ENCODE peak calls at places on chromosomes 1 and 21, in five cellular contexts. J is K562, U is ovary, L is spleen, A is IMR-90. X is an unnamed sample.

GRCh38 chr1:171476829-171477228 is 8.5 kb upstream of the PRRC2C start:
- DNase-seq in L (no peak), U (no peak), J (no peak), A (no peak), X (no peak)

GRCh38 chr1:160083968-160084770 is 2.8 kb downstream of the KCNJ9 start:
- DNase-seq in U (peak), A (no peak), J (peak), L (peak), X (no peak)

GRCh38 chr1:30763654-30764248 is 6.2 kb upstream of the LAPTM5 start:
- DNase-seq in L (no peak), A (peak), J (no peak), U (peak), X (peak)

GRCh38 chr1:116314305-116314919 is 58.6 kb upstream of the ATP1A1 start:
- DNase-seq in J (no peak), L (no peak), A (no peak), U (no peak), X (no peak)

GRCh38 chr1:146032613-146033219 is 11.2 kb upstream of the HJV start:
- DNase-seq in L (no peak), U (no peak), J (peak), A (peak), X (no peak)

GRCh38 chr1:1220197-1220596 is 6.2 kb upstream of the TNFRSF4 start:
- DNase-seq in J (no peak), A (no peak), U (no peak), L (no peak), X (no peak)

GRCh38 chr1:1179339-1179982 is 5.8 kb downstream of the TTLL10 start:
- DNase-seq in J (no peak), L (no peak), A (no peak), U (peak), X (no peak)

GRCh38 chr1:212777166-212777565 is 14.4 kb downstream of the NSL1 start:
- DNase-seq in A (no peak), L (no peak), J (no peak), U (no peak), X (no peak)

GRCh38 chr1:7471836-7472235 is 299.3 kb upstream of the VAMP3 start:
- DNase-seq in J (no peak), A (peak), U (no peak), L (no peak), X (peak)

GRCh38 chr1:235024706-235025421 is 103.8 kb downstream of the TOMM20 start:
- DNase-seq in A (no peak), U (no peak), J (no peak), L (peak), X (no peak)

GRCh38 chr1:214280386-214281029 is 451 bp upstream of the SMYD2 start:
- DNase-seq in J (peak), U (peak), L (peak), A (peak), X (peak)

GRCh38 chr1:113129529-113130185 is 56.7 kb downstream of the LRIG2 start:
- DNase-seq in U (no peak), J (no peak), A (no peak), L (no peak), X (no peak)

GRCh38 chr1:203480525-203481084 is 5.0 kb downstream of the PRELP start:
- DNase-seq in L (peak), A (peak), J (peak), U (peak), X (peak)

GRCh38 chr1:47575855-47576757 is 138.3 kb downstream of the FOXD2 start:
- DNase-seq in L (peak), A (peak), U (no peak), J (no peak), X (peak)

GRCh38 chr1:1779691-1780597 is 1.7 kb upstream of the NADK start:
- DNase-seq in J (peak), U (no peak), A (peak), L (peak), X (peak)

GRCh38 chr1:93967276-93967675 is 58.0 kb upstream of the GCLM start:
- DNase-seq in A (no peak), U (no peak), J (no peak), L (no peak), X (no peak)

GRCh38 chr1:28921286-28921869 is 7.0 kb downstream of the EPB41 start:
- DNase-seq in J (no peak), U (no peak), A (peak), L (no peak), X (no peak)

GRCh38 chr1:92324784-92325183 is 25.9 kb downstream of the RPAP2 start:
- DNase-seq in J (no peak), A (no peak), U (no peak), L (no peak), X (no peak)

GRCh38 chr1:10813801-10814200 is 17.4 kb upstream of the CASZ1 start:
- DNase-seq in U (no peak), L (no peak), J (no peak), A (no peak), X (no peak)

GRCh38 chr1:10815863-10816195 is 19.4 kb upstream of the CASZ1 start:
- DNase-seq in J (no peak), A (no peak), U (no peak), L (no peak), X (no peak)

GRCh38 chr1:10816233-10816632 is 19.8 kb upstream of the CASZ1 start:
- DNase-seq in J (no peak), L (no peak), A (no peak), U (no peak), X (no peak)

GRCh38 chr1:10814312-10814711 is 17.9 kb upstream of the CASZ1 start:
- DNase-seq in A (no peak), J (no peak), L (no peak), U (no peak), X (no peak)

GRCh38 chr1:10814954-10815862 is 18.8 kb upstream of the CASZ1 start:
- DNase-seq in U (no peak), L (no peak), J (no peak), A (no peak), X (no peak)
- TF ChIP-seq POLR2A in U (no peak), L (no peak), J (no peak), A (no peak), X (no peak)

GRCh38 chr1:222713091-222714012 is 988 bp downstream of the BROX start:
- DNase-seq in A (peak), U (peak), J (peak), L (peak), X (peak)

GRCh38 chr1:222716393-222716792 is 4.0 kb downstream of the BROX start:
- DNase-seq in U (no peak), J (no peak), L (no peak), A (no peak), X (no peak)

GRCh38 chr1:222709700-222710153 is 2.6 kb downstream of the AIDA start:
- DNase-seq in J (peak), L (no peak), A (peak), U (no peak), X (no peak)

GRCh38 chr1:222711319-222712252 is 705 bp downstream of the AIDA start:
- DNase-seq in L (peak), A (peak), J (peak), U (peak), X (peak)

GRCh38 chr1:222712253-222713090 is at the start of the genes AIDA and BROX:
- DNase-seq in L (peak), U (peak), A (peak), J (peak), X (peak)
- TF ChIP-seq POLR2A in L (no peak), U (no peak), A (peak), J (no peak), X (peak)

GRCh38 chr21:34670962-34671348 is 2.2 kb downstream of the CLIC6 start:
- DNase-seq in U (no peak), A (no peak), L (no peak), J (no peak), X (no peak)
- TF ChIP-seq POLR2A in U (no peak), A (no peak), L (no peak), J (no peak), X (no peak)

DNA sequence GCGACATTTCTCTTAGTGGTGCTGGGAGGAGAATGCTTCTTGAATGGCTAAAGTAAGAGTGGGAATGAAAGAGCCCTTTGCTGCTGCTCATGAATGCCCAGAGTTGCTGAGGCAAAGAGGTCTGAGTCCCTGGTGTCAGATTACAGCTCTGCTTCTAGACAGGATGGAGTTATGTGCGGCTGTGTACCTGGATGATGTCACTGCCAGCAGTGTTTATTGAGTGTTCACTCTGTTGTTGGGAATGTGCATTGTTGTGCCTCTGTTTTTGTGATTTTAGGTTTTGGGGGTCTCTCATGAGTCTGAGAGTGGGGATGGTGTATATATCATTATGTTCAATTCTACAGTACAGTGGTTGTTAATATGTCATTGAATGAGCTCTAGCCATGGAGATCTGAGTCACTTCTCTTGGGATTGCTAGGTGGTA is 2.7 kb downstream of the CDC14A start:
- DNase-seq in U (no peak), J (peak), A (peak), L (no peak), X (peak)
- TF ChIP-seq POLR2A in U (no peak), J (no peak), A (no peak), L (no peak), X (no peak)

GRCh38 chr1:15153842-15154479 is 414 bp downstream of the TMEM51 start:
- DNase-seq in J (peak), L (peak), U (peak), A (peak), X (peak)

GRCh38 chr1:15151871-15152270 is 1.7 kb upstream of the TMEM51 start:
- DNase-seq in J (no peak), U (no peak), L (no peak), A (no peak), X (no peak)

GRCh38 chr1:15153184-15153841 is at the start of gene TMEM51:
- DNase-seq in L (no peak), U (peak), A (peak), J (peak), X (peak)

GRCh38 chr1:15151377-15151806 is 2.2 kb upstream of the TMEM51 start:
- DNase-seq in J (no peak), L (no peak), U (no peak), A (no peak), X (no peak)

GRCh38 chr1:15152318-15153183 is 996 bp upstream of the TMEM51 start:
- DNase-seq in U (peak), A (peak), L (peak), J (peak), X (peak)
- TF ChIP-seq POLR2A in U (peak), A (peak), L (no peak), J (no peak), X (no peak)

DNA sequence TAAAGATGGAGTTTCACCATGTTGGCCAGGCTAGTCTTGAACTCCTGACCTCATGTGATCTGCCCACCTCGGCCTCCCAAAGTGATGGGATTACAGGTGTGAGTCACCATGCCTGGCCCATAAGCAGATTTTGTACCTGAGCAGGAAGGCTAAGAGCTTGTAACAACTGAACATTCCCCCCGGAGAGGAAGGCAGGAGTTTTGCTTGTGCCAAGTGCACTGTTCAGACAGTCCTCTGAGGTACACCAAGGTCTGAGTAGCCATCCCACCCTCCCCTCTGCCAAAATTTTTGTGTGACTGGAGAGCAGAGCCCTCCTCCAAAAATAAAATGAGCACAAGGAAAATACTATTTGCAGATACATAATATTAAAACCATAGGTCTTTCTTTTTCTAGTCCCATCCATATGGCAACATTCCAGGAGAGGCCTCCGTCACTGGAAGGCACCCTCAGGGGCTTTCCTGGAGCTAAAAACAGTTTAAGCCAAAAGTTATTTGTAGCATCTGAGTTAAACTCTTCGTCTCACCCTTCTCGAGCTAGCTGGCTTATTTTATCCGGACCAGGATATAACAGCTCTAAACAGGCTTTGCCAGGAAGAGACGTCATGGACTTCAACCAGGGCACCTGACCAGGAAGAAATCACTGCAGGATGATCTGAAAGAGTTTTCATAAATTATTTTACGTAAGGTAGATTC is 27.2 kb downstream of the CAPN2 start:
- DNase-seq in L (no peak), U (no peak), J (no peak), A (no peak), X (no peak)
- TF ChIP-seq POLR2A in L (no peak), U (no peak), J (no peak), A (no peak), X (no peak)

GRCh38 chr1:247330548-247331171 is 1.0 kb downstream of the ZNF496 start:
- DNase-seq in U (peak), A (no peak), L (no peak), J (no peak), X (no peak)

GRCh38 chr1:247332215-247332900 is 691 bp upstream of the ZNF496 start:
- DNase-seq in J (peak), U (peak), A (peak), L (peak), X (no peak)

GRCh38 chr1:247331526-247332214 is at the start of gene ZNF496:
- DNase-seq in A (peak), L (peak), U (peak), J (peak), X (peak)

GRCh38 chr1:247332901-247333361 is 1.3 kb upstream of the ZNF496 start:
- DNase-seq in L (peak), U (no peak), J (no peak), A (peak), X (no peak)

DNA sequence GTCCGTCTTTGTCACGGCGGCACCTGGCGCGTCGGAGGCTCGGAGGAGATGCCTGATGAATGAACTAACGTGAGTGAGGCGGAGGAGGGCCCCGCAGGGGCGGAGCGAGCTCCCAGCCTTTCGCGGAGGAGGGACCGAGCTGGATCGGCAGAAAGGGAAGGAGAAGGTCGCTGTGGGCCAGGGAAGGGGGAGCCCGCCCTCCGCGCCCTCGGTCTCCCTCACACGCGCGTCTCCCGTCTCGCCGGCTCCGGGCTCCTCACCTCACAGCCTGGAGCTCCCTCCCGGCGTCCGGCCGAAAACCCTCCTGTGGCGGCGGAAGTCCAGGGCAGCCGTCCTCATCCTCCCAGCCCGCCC is 518 bp downstream of the ZNF496 start:
- DNase-seq in U (peak), J (peak), A (peak), L (peak), X (peak)
- TF ChIP-seq POLR2A in U (peak), J (peak), A (peak), L (no peak), X (peak)

DNA sequence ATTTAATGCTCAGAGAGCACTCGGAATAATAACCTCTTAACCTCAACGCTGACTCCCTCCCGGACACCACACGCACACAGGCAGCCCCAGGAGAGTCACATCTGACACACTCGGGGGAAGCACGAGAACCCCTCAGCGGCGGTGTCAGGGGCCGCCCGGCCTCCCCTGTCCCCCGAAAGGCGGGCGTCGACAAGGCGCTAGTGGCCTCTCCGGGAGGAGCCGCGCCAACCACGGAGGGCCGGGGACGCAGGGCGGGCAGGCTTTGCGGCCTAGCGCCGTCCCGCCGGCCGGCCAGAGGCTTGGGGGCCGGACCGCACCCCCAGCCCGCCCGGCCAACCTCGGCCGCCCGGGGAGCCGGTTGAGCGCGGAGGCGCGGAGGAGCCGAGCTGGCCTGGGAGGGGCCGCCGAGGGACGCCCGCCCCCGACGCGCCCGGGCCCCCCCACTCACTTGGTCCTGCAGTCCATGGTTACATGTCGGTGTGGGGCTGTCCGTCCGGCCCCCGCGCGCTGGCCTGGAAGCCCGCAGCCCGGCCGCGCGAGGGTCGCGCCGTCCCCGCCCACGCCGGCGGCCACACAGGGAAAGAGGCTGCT is 494 bp downstream of the DENND1B start:
- DNase-seq in U (peak), J (peak), L (peak), A (peak), X (peak)
- TF ChIP-seq POLR2A in U (no peak), J (no peak), L (no peak), A (peak), X (no peak)

GRCh38 chr1:61585714-61586113 is 139.2 kb downstream of the TM2D1 start:
- DNase-seq in L (no peak), U (no peak), J (no peak), A (no peak), X (no peak)
- TF ChIP-seq POLR2A in L (no peak), U (no peak), J (no peak), A (no peak), X (no peak)

DNA sequence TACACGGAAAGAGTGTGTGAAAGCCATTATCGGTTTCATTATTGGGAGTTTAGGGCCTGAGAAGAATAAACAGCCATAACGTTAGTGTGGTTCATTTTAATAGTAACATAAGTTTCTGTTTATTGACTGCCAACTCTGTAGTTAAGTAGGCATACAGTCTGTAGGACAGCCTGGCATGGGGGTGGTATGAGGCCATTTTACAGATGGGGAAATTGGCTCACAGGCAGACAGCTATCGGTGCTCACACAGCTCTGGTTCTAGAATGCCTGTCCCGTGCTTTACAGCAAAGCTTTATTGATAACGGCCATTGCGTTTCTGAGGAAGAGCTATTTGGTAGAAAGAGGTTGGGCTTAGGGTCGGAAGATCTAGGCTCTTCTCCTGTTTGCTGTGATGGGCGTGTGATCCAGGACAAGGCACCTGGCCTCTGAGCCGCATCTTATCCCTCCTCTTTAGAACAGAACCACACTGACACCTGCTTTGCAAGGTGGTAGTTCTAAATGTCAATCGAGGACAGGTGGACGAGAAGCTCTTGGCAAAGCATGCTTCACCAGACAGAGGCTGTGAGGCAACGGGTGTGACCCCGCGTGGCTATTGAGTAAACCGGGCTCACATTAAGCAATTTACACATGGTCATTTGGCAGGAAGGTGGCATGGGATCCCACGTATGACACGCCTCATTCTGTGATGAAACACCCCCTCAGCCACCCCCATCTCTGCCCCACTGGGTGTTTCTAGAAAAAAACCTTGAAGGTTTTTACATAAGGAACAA is 14.9 kb downstream of the ETS2 start:
- DNase-seq in J (no peak), U (no peak), A (no peak), L (no peak), X (no peak)
- TF ChIP-seq POLR2A in J (no peak), U (no peak), A (no peak), L (no peak), X (no peak)

X was measured in H54.